ENCODE peak calls at places on chromosomes 12 and 14, in ten cellular contexts. One of them, this sample, is unnamed. For H3K9me3, the result is how much of the 10 kb centered on the place peaks cover.

GRCh38 chr12:112239881-112240280 is 114.5 kb downstream of the TRAFD1 start:
- DNase-seq in psoas muscle: no peak
- DNase-seq in esophagus muscularis mucosa: no peak
- DNase-seq in stomach: no peak
- DNase-seq in transverse colon: no peak
- DNase-seq in A549: no peak
- DNase-seq in fibroblast of lung: no peak
- DNase-seq in IMR-90: no peak
- DNase-seq in BE2C: no peak
- DNase-seq in PC-9: no peak
- DNase-seq in this sample: no peak

GRCh38 chr12:9717070-9717925 is 15.6 kb downstream of the CLECL1 start:
- DNase-seq in psoas muscle: no peak
- DNase-seq in esophagus muscularis mucosa: no peak
- DNase-seq in stomach: no peak
- DNase-seq in transverse colon: no peak
- DNase-seq in A549: no peak
- DNase-seq in fibroblast of lung: no peak
- DNase-seq in IMR-90: no peak
- DNase-seq in BE2C: no peak
- DNase-seq in PC-9: no peak
- DNase-seq in this sample: no peak

GRCh38 chr12:76936562-76937185 is 57.9 kb upstream of the CSRP2 start:
- DNase-seq in psoas muscle: no peak
- DNase-seq in esophagus muscularis mucosa: no peak
- DNase-seq in stomach: no peak
- DNase-seq in transverse colon: no peak
- DNase-seq in A549: no peak
- DNase-seq in fibroblast of lung: no peak
- DNase-seq in IMR-90: no peak
- DNase-seq in BE2C: no peak
- DNase-seq in PC-9: no peak
- DNase-seq in this sample: no peak

GRCh38 chr14:99137913-99138571 is 134.0 kb downstream of the BCL11B start:
- DNase-seq in psoas muscle: no peak
- DNase-seq in esophagus muscularis mucosa: no peak
- DNase-seq in stomach: peak
- DNase-seq in transverse colon: no peak
- DNase-seq in A549: peak
- DNase-seq in fibroblast of lung: no peak
- DNase-seq in IMR-90: no peak
- DNase-seq in BE2C: no peak
- DNase-seq in PC-9: no peak
- DNase-seq in this sample: no peak

GRCh38 chr12:22110176-22110575 is 64.2 kb downstream of the CMAS start:
- DNase-seq in psoas muscle: no peak
- DNase-seq in esophagus muscularis mucosa: no peak
- DNase-seq in stomach: no peak
- DNase-seq in transverse colon: no peak
- DNase-seq in A549: no peak
- DNase-seq in fibroblast of lung: no peak
- DNase-seq in IMR-90: no peak
- DNase-seq in BE2C: no peak
- DNase-seq in PC-9: no peak
- DNase-seq in this sample: no peak

GRCh38 chr12:122499991-122500684 is 594 bp downstream of the ZCCHC8 start:
- DNase-seq in psoas muscle: peak
- DNase-seq in esophagus muscularis mucosa: peak
- DNase-seq in stomach: peak
- DNase-seq in transverse colon: peak
- DNase-seq in A549: peak
- DNase-seq in fibroblast of lung: peak
- DNase-seq in IMR-90: peak
- DNase-seq in BE2C: peak
- DNase-seq in PC-9: peak
- DNase-seq in this sample: peak

GRCh38 chr12:94057262-94058151 is 90.9 kb upstream of the PLXNC1 start:
- DNase-seq in psoas muscle: no peak
- DNase-seq in esophagus muscularis mucosa: no peak
- DNase-seq in stomach: no peak
- DNase-seq in transverse colon: no peak
- DNase-seq in A549: no peak
- DNase-seq in fibroblast of lung: peak
- DNase-seq in IMR-90: no peak
- DNase-seq in BE2C: no peak
- DNase-seq in PC-9: no peak
- DNase-seq in this sample: no peak

GRCh38 chr12:23704992-23705943 is 244.2 kb downstream of the SOX5 start:
- DNase-seq in psoas muscle: no peak
- DNase-seq in esophagus muscularis mucosa: no peak
- DNase-seq in stomach: no peak
- DNase-seq in transverse colon: no peak
- DNase-seq in A549: no peak
- DNase-seq in fibroblast of lung: no peak
- DNase-seq in IMR-90: no peak
- DNase-seq in BE2C: no peak
- DNase-seq in PC-9: no peak
- DNase-seq in this sample: no peak

GRCh38 chr14:55071870-55072640 is 20.6 kb downstream of the MAPK1IP1L start:
- DNase-seq in psoas muscle: no peak
- DNase-seq in esophagus muscularis mucosa: no peak
- DNase-seq in stomach: no peak
- DNase-seq in transverse colon: no peak
- DNase-seq in A549: no peak
- DNase-seq in fibroblast of lung: peak
- DNase-seq in IMR-90: peak
- DNase-seq in BE2C: no peak
- DNase-seq in PC-9: no peak
- DNase-seq in this sample: no peak

DNA sequence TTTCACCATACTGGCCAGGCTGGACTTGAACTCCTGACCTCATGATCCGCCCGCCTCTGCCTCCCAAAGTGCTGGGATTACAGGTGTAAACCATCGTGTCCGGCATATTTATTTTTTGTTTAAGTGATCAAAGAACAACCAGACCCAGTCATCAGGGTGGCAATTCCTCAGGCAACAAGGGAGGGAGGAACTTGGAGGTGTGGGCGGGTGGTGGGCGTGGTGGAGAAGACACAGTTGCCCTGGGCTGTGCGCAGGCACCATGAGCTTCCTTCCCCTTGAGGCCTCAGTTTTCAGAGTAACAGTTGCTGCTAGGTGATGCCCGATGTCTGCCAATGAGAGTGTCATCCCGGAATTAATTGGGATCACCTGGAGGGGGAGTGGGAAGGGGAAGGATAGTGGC is 191.7 kb downstream of the ALG10 start:
- DNase-seq in psoas muscle: no peak
- DNase-seq in esophagus muscularis mucosa: peak
- DNase-seq in stomach: no peak
- DNase-seq in transverse colon: no peak
- DNase-seq in A549: no peak
- DNase-seq in fibroblast of lung: no peak
- DNase-seq in IMR-90: no peak
- DNase-seq in BE2C: no peak
- DNase-seq in PC-9: no peak
- DNase-seq in this sample: no peak
- H3K9me3 ChIP-seq in psoas muscle: under half
- H3K9me3 ChIP-seq in esophagus muscularis mucosa: under half
- H3K9me3 ChIP-seq in stomach: under half
- H3K9me3 ChIP-seq in transverse colon: under half
- H3K9me3 ChIP-seq in A549: under half
- H3K9me3 ChIP-seq in fibroblast of lung: under half
- H3K9me3 ChIP-seq in IMR-90: under half
- H3K9me3 ChIP-seq in BE2C: under half
- H3K9me3 ChIP-seq in PC-9: under half
- H3K9me3 ChIP-seq in this sample: under half

DNA sequence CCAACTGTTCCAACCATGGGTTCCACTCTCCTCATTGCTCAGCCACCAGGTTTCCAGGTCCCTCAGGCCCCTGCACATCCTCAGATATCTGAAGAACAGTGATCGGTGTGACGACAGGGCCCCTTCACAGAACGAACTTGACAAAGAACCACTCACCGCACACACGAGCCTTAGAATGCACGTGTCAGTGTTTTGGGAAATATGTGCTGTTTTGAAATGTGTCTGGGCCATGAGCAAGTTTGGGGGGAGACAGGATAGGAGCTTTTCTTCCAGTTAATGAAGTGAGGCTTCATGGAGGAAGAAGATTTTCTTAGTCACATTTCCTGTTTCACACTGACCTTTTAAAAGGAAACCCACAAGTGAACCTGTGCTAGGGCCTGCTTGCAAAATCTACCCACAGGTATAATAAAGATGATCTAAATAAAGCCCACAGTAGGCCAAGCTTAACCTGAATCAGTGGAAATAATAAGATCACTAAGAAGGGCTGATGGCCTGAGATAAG is 58.6 kb downstream of the ZFP36L1 start:
- DNase-seq in psoas muscle: no peak
- DNase-seq in esophagus muscularis mucosa: no peak
- DNase-seq in stomach: no peak
- DNase-seq in transverse colon: no peak
- DNase-seq in A549: no peak
- DNase-seq in fibroblast of lung: peak
- DNase-seq in IMR-90: peak
- DNase-seq in BE2C: no peak
- DNase-seq in PC-9: no peak
- DNase-seq in this sample: no peak
- TF ChIP-seq CTCF in psoas muscle: no peak
- TF ChIP-seq CTCF in esophagus muscularis mucosa: no peak
- TF ChIP-seq CTCF in stomach: no peak
- TF ChIP-seq CTCF in transverse colon: no peak
- TF ChIP-seq CTCF in A549: no peak
- TF ChIP-seq CTCF in fibroblast of lung: no peak
- TF ChIP-seq CTCF in IMR-90: no peak
- TF ChIP-seq CTCF in BE2C: no peak
- TF ChIP-seq CTCF in PC-9: no peak
- TF ChIP-seq CTCF in this sample: no peak

GRCh38 chr14:32494566-32495434 is 165.7 kb downstream of the AKAP6 start:
- DNase-seq in psoas muscle: peak
- DNase-seq in esophagus muscularis mucosa: no peak
- DNase-seq in stomach: no peak
- DNase-seq in transverse colon: no peak
- DNase-seq in A549: no peak
- DNase-seq in fibroblast of lung: no peak
- DNase-seq in IMR-90: peak
- DNase-seq in BE2C: no peak
- DNase-seq in PC-9: no peak
- DNase-seq in this sample: no peak
- H3K4me3 ChIP-seq in psoas muscle: peak
- H3K4me3 ChIP-seq in esophagus muscularis mucosa: peak
- H3K4me3 ChIP-seq in stomach: no peak
- H3K4me3 ChIP-seq in transverse colon: no peak
- H3K4me3 ChIP-seq in A549: no peak
- H3K4me3 ChIP-seq in fibroblast of lung: peak
- H3K4me3 ChIP-seq in IMR-90: peak
- H3K4me3 ChIP-seq in BE2C: no peak
- H3K4me3 ChIP-seq in PC-9: no peak
- H3K4me3 ChIP-seq in this sample: no peak

GRCh38 chr12:132623072-132623869 is 4.7 kb downstream of the P2RX2 start:
- DNase-seq in psoas muscle: no peak
- DNase-seq in esophagus muscularis mucosa: no peak
- DNase-seq in stomach: no peak
- DNase-seq in transverse colon: no peak
- DNase-seq in A549: no peak
- DNase-seq in fibroblast of lung: no peak
- DNase-seq in IMR-90: no peak
- DNase-seq in BE2C: peak
- DNase-seq in PC-9: peak
- DNase-seq in this sample: peak
- H3K9me3 ChIP-seq in psoas muscle: under half
- H3K9me3 ChIP-seq in esophagus muscularis mucosa: under half
- H3K9me3 ChIP-seq in stomach: under half
- H3K9me3 ChIP-seq in transverse colon: under half
- H3K9me3 ChIP-seq in A549: under half
- H3K9me3 ChIP-seq in fibroblast of lung: under half
- H3K9me3 ChIP-seq in IMR-90: under half
- H3K9me3 ChIP-seq in BE2C: under half
- H3K9me3 ChIP-seq in PC-9: under half
- H3K9me3 ChIP-seq in this sample: under half

GRCh38 chr14:100855256-100855930 is 29.5 kb downstream of the MEG3 start:
- DNase-seq in psoas muscle: no peak
- DNase-seq in esophagus muscularis mucosa: no peak
- DNase-seq in stomach: no peak
- DNase-seq in transverse colon: no peak
- DNase-seq in A549: no peak
- DNase-seq in fibroblast of lung: no peak
- DNase-seq in IMR-90: no peak
- DNase-seq in BE2C: no peak
- DNase-seq in PC-9: no peak
- DNase-seq in this sample: no peak
- TF ChIP-seq CTCF in psoas muscle: no peak
- TF ChIP-seq CTCF in esophagus muscularis mucosa: no peak
- TF ChIP-seq CTCF in stomach: no peak
- TF ChIP-seq CTCF in transverse colon: no peak
- TF ChIP-seq CTCF in A549: no peak
- TF ChIP-seq CTCF in fibroblast of lung: peak
- TF ChIP-seq CTCF in IMR-90: no peak
- TF ChIP-seq CTCF in BE2C: peak
- TF ChIP-seq CTCF in PC-9: no peak
- TF ChIP-seq CTCF in this sample: no peak

This sample was measured in left lung.